ENCODE peak calls at places on chromosomes 11 and 22, in five cellular contexts. One of them, this sample, is unnamed.

GRCh38 chr22:35601743-35602633 is 15.1 kb downstream of the MB start:
- DNase-seq in breast epithelium: peak; percentile 50
- DNase-seq in Peyer's patch: no peak
- DNase-seq in HCT116: no peak
- DNase-seq in right atrium auricular region: no peak
- DNase-seq in this sample: no peak

GRCh38 chr11:67271548-67272284 is 5.4 kb downstream of the GRK2 start:
- DNase-seq in breast epithelium: no peak
- DNase-seq in Peyer's patch: peak; percentile 60
- DNase-seq in HCT116: no peak
- DNase-seq in right atrium auricular region: no peak
- DNase-seq in this sample: peak; percentile 65

GRCh38 chr22:26601726-26602125 is 11.8 kb upstream of the TPST2 start:
- DNase-seq in breast epithelium: no peak
- DNase-seq in Peyer's patch: no peak
- DNase-seq in HCT116: no peak
- DNase-seq in right atrium auricular region: no peak
- DNase-seq in this sample: no peak

GRCh38 chr11:9260182-9261146 is 4.7 kb downstream of the DENND5A start:
- DNase-seq in breast epithelium: no peak
- DNase-seq in Peyer's patch: peak; percentile 51
- DNase-seq in HCT116: no peak
- DNase-seq in right atrium auricular region: no peak
- DNase-seq in this sample: no peak

GRCh38 chr22:20503816-20504215 is 3.6 kb upstream of the MED15 start:
- DNase-seq in breast epithelium: no peak
- DNase-seq in Peyer's patch: peak; percentile 57
- DNase-seq in HCT116: no peak
- DNase-seq in right atrium auricular region: no peak
- DNase-seq in this sample: no peak

GRCh38 chr11:126608626-126609010 is 253.1 kb downstream of the ST3GAL4 start:
- DNase-seq in breast epithelium: no peak
- DNase-seq in Peyer's patch: no peak
- DNase-seq in HCT116: no peak
- DNase-seq in right atrium auricular region: no peak
- DNase-seq in this sample: no peak

GRCh38 chr11:2587132-2587930 is 112.5 kb downstream of the KCNQ1OT1 start:
- DNase-seq in breast epithelium: peak; percentile 13
- DNase-seq in Peyer's patch: peak; percentile 38
- DNase-seq in HCT116: no peak
- DNase-seq in right atrium auricular region: peak; percentile 52
- DNase-seq in this sample: no peak

GRCh38 chr22:36953239-36954080 is 40.0 kb downstream of the CSF2RB start:
- DNase-seq in breast epithelium: no peak
- DNase-seq in Peyer's patch: no peak
- DNase-seq in HCT116: no peak
- DNase-seq in right atrium auricular region: no peak
- DNase-seq in this sample: no peak

GRCh38 chr11:93784935-93785360 is 866 bp downstream of the MED17 start:
- DNase-seq in breast epithelium: no peak
- DNase-seq in Peyer's patch: no peak
- DNase-seq in HCT116: peak; percentile 2
- DNase-seq in right atrium auricular region: no peak
- DNase-seq in this sample: no peak

GRCh38 chr22:22655452-22656108 is 11.2 kb downstream of the GGTLC2 start:
- DNase-seq in breast epithelium: no peak
- DNase-seq in Peyer's patch: no peak
- DNase-seq in HCT116: no peak
- DNase-seq in right atrium auricular region: no peak
- DNase-seq in this sample: no peak

GRCh38 chr11:85822814-85823213 is 11.9 kb upstream of the SYTL2 start:
- DNase-seq in breast epithelium: no peak
- DNase-seq in Peyer's patch: no peak
- DNase-seq in HCT116: no peak
- DNase-seq in right atrium auricular region: no peak
- DNase-seq in this sample: no peak

GRCh38 chr11:78397398-78397797 is 20.2 kb downstream of the GAB2 start:
- DNase-seq in breast epithelium: no peak
- DNase-seq in Peyer's patch: no peak
- DNase-seq in HCT116: no peak
- DNase-seq in right atrium auricular region: no peak
- DNase-seq in this sample: no peak

GRCh38 chr11:80970016-80970516 is 1529.2 kb upstream of the TENM4 start:
- DNase-seq in breast epithelium: no peak
- DNase-seq in Peyer's patch: no peak
- DNase-seq in HCT116: no peak
- DNase-seq in right atrium auricular region: no peak
- DNase-seq in this sample: no peak

GRCh38 chr11:70315726-70316125 is 45.2 kb downstream of the PPFIA1 start:
- DNase-seq in breast epithelium: no peak
- DNase-seq in Peyer's patch: no peak
- DNase-seq in HCT116: no peak
- DNase-seq in right atrium auricular region: no peak
- DNase-seq in this sample: no peak

GRCh38 chr22:43402128-43402527 is 9.7 kb upstream of the MPPED1 start:
- DNase-seq in breast epithelium: no peak
- DNase-seq in Peyer's patch: no peak
- DNase-seq in HCT116: no peak
- DNase-seq in right atrium auricular region: no peak
- DNase-seq in this sample: no peak

GRCh38 chr11:2567026-2567671 is 122.3 kb downstream of the KCNQ1 start:
- DNase-seq in breast epithelium: no peak
- DNase-seq in Peyer's patch: no peak
- DNase-seq in HCT116: no peak
- DNase-seq in right atrium auricular region: no peak
- DNase-seq in this sample: peak; percentile 9

GRCh38 chr11:66969584-66970205 is 5.4 kb upstream of the C11orf86 start:
- DNase-seq in breast epithelium: no peak
- DNase-seq in Peyer's patch: no peak
- DNase-seq in HCT116: no peak
- DNase-seq in right atrium auricular region: no peak
- DNase-seq in this sample: no peak

GRCh38 chr11:66749091-66749490 is 20.1 kb upstream of the SPTBN2 start:
- DNase-seq in breast epithelium: peak; percentile 86
- DNase-seq in Peyer's patch: no peak
- DNase-seq in HCT116: no peak
- DNase-seq in right atrium auricular region: no peak
- DNase-seq in this sample: no peak

GRCh38 chr22:19637405-19638281 is 76.7 kb upstream of the SEPTIN5 start:
- DNase-seq in breast epithelium: no peak
- DNase-seq in Peyer's patch: peak; percentile 24
- DNase-seq in HCT116: no peak
- DNase-seq in right atrium auricular region: no peak
- DNase-seq in this sample: no peak

GRCh38 chr22:39592104-39593060 is 21.8 kb downstream of the CACNA1I start:
- DNase-seq in breast epithelium: peak; percentile 65
- DNase-seq in Peyer's patch: no peak
- DNase-seq in HCT116: peak; percentile 58
- DNase-seq in right atrium auricular region: no peak
- DNase-seq in this sample: no peak

GRCh38 chr11:28460348-28460747 is 352.2 kb downstream of the METTL15 start:
- DNase-seq in breast epithelium: no peak
- DNase-seq in Peyer's patch: no peak
- DNase-seq in HCT116: no peak
- DNase-seq in right atrium auricular region: no peak
- DNase-seq in this sample: no peak

GRCh38 chr11:130068546-130068985 is 1.1 kb upstream of the APLP2 start:
- DNase-seq in breast epithelium: no peak
- DNase-seq in Peyer's patch: no peak
- DNase-seq in HCT116: no peak
- DNase-seq in right atrium auricular region: no peak
- DNase-seq in this sample: no peak

GRCh38 chr11:23021287-23021863 is 161.1 kb upstream of the CCDC179 start:
- DNase-seq in breast epithelium: no peak
- DNase-seq in Peyer's patch: no peak
- DNase-seq in HCT116: no peak
- DNase-seq in right atrium auricular region: no peak
- DNase-seq in this sample: no peak

GRCh38 chr22:20583471-20583922 is 76.1 kb downstream of the MED15 start:
- DNase-seq in breast epithelium: no peak
- DNase-seq in Peyer's patch: no peak
- DNase-seq in HCT116: no peak
- DNase-seq in right atrium auricular region: no peak
- DNase-seq in this sample: no peak

GRCh38 chr11:10930224-10930960 is 72.5 kb upstream of the ZBED5 start:
- DNase-seq in breast epithelium: no peak
- DNase-seq in Peyer's patch: peak; percentile 49
- DNase-seq in HCT116: no peak
- DNase-seq in right atrium auricular region: no peak
- DNase-seq in this sample: peak; percentile 14

GRCh38 chr11:29320196-29320595 is 696.6 kb downstream of the KCNA4 start:
- DNase-seq in breast epithelium: no peak
- DNase-seq in Peyer's patch: no peak
- DNase-seq in HCT116: no peak
- DNase-seq in right atrium auricular region: no peak
- DNase-seq in this sample: no peak

GRCh38 chr11:69249641-69250502 is 44.1 kb upstream of the MYEOV start:
- DNase-seq in breast epithelium: no peak
- DNase-seq in Peyer's patch: peak; percentile 36
- DNase-seq in HCT116: no peak
- DNase-seq in right atrium auricular region: no peak
- DNase-seq in this sample: no peak

GRCh38 chr11:15835705-15836411 is 520.5 kb downstream of the SOX6 start:
- DNase-seq in breast epithelium: no peak
- DNase-seq in Peyer's patch: no peak
- DNase-seq in HCT116: no peak
- DNase-seq in right atrium auricular region: no peak
- DNase-seq in this sample: no peak

GRCh38 chr11:37926772-37927171 is 1328.7 kb upstream of the RAG2 start:
- DNase-seq in breast epithelium: no peak
- DNase-seq in Peyer's patch: no peak
- DNase-seq in HCT116: no peak
- DNase-seq in right atrium auricular region: no peak
- DNase-seq in this sample: no peak

GRCh38 chr22:19776433-19777031 is 16.0 kb downstream of the TBX1 start:
- DNase-seq in breast epithelium: no peak
- DNase-seq in Peyer's patch: no peak
- DNase-seq in HCT116: no peak
- DNase-seq in right atrium auricular region: no peak
- DNase-seq in this sample: no peak

GRCh38 chr11:102974552-102975280 is 19.2 kb upstream of the MMP13 start:
- DNase-seq in breast epithelium: no peak
- DNase-seq in Peyer's patch: no peak
- DNase-seq in HCT116: no peak
- DNase-seq in right atrium auricular region: no peak
- DNase-seq in this sample: no peak

GRCh38 chr11:62547691-62548281 is 1.2 kb upstream of the AHNAK start:
- DNase-seq in breast epithelium: peak; percentile 89
- DNase-seq in Peyer's patch: no peak
- DNase-seq in HCT116: no peak
- DNase-seq in right atrium auricular region: no peak
- DNase-seq in this sample: no peak

GRCh38 chr11:96715208-96715607 is 325.4 kb downstream of the JRKL start:
- DNase-seq in breast epithelium: no peak
- DNase-seq in Peyer's patch: no peak
- DNase-seq in HCT116: no peak
- DNase-seq in right atrium auricular region: no peak
- DNase-seq in this sample: no peak

GRCh38 chr11:29296680-29297079 is 720.1 kb downstream of the KCNA4 start:
- DNase-seq in breast epithelium: no peak
- DNase-seq in Peyer's patch: no peak
- DNase-seq in HCT116: no peak
- DNase-seq in right atrium auricular region: no peak
- DNase-seq in this sample: no peak

GRCh38 chr11:103892603-103893002 is 143.8 kb upstream of the DDI1 start:
- DNase-seq in breast epithelium: no peak
- DNase-seq in Peyer's patch: no peak
- DNase-seq in HCT116: no peak
- DNase-seq in right atrium auricular region: no peak
- DNase-seq in this sample: no peak

GRCh38 chr22:38236786-38237185 is 35.0 kb downstream of the MAFF start:
- DNase-seq in breast epithelium: peak; percentile 82
- DNase-seq in Peyer's patch: no peak
- DNase-seq in HCT116: no peak
- DNase-seq in right atrium auricular region: no peak
- DNase-seq in this sample: no peak
- H3K27ac ChIP-seq in breast epithelium: peak overlapping the region; percentile 80
- H3K27ac ChIP-seq in Peyer's patch: no peak overlapping the region
- H3K27ac ChIP-seq in HCT116: no peak overlapping the region
- H3K27ac ChIP-seq in right atrium auricular region: no peak overlapping the region
- H3K27ac ChIP-seq in this sample: no peak overlapping the region

GRCh38 chr11:1041471-1041870 is 5.0 kb upstream of the MUC6 start:
- DNase-seq in breast epithelium: no peak
- DNase-seq in Peyer's patch: no peak
- DNase-seq in HCT116: no peak
- DNase-seq in right atrium auricular region: no peak
- DNase-seq in this sample: no peak

GRCh38 chr11:1043563-1044096 is 7.1 kb upstream of the MUC6 start:
- DNase-seq in breast epithelium: no peak
- DNase-seq in Peyer's patch: no peak
- DNase-seq in HCT116: no peak
- DNase-seq in right atrium auricular region: no peak
- DNase-seq in this sample: no peak

GRCh38 chr11:1041936-1042608 is 5.6 kb upstream of the MUC6 start:
- DNase-seq in breast epithelium: no peak
- DNase-seq in Peyer's patch: no peak
- DNase-seq in HCT116: no peak
- DNase-seq in right atrium auricular region: no peak
- DNase-seq in this sample: peak; percentile 33

GRCh38 chr11:1042626-1043562 is 6.4 kb upstream of the MUC6 start:
- DNase-seq in breast epithelium: no peak
- DNase-seq in Peyer's patch: no peak
- DNase-seq in HCT116: no peak
- DNase-seq in right atrium auricular region: no peak
- DNase-seq in this sample: no peak

DNA sequence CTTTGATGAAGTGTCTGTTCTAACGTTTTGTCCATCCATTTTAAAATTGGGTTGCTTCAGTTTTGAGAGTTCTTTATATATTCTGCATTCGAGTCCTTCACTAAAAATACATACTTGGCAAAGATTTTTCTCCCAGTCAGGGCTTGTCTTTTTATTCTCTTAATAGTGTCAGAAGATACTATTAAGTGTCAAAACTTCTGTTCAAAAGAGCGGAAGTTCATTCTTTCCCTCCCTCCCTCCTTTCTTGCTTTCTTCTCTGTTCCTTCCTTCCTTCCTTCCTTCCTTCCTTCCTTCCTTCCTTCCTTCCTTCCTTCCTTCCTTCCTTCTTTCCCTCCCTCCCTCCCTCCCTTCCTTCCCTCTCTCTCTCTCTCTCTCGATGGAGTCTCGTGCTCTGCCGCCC is 7.6 kb upstream of the MUC6 start:
- DNase-seq in breast epithelium: no peak
- DNase-seq in Peyer's patch: no peak
- DNase-seq in HCT116: no peak
- DNase-seq in right atrium auricular region: no peak
- DNase-seq in this sample: no peak
- H3K4me3 ChIP-seq in breast epithelium: no peak overlapping the region
- H3K4me3 ChIP-seq in Peyer's patch: no peak overlapping the region
- H3K4me3 ChIP-seq in HCT116: no peak overlapping the region
- H3K4me3 ChIP-seq in right atrium auricular region: no peak overlapping the region
- H3K4me3 ChIP-seq in this sample: no peak overlapping the region

GRCh38 chr11:108346451-108346850 is 120.9 kb downstream of the C11orf65 start:
- DNase-seq in breast epithelium: no peak
- DNase-seq in Peyer's patch: no peak
- DNase-seq in HCT116: no peak
- DNase-seq in right atrium auricular region: no peak
- DNase-seq in this sample: no peak
- H3K36me3 ChIP-seq in breast epithelium: no peaks in the 10 kb centered on the region
- H3K36me3 ChIP-seq in Peyer's patch: peaks cover 7% of the 10 kb centered on the region
- H3K36me3 ChIP-seq in HCT116: peaks cover 4% of the 10 kb centered on the region
- H3K36me3 ChIP-seq in right atrium auricular region: peaks cover 33% of the 10 kb centered on the region
- H3K36me3 ChIP-seq in this sample: peaks cover 36% of the 10 kb centered on the region

GRCh38 chr11:73331138-73331916 is 23.3 kb downstream of the ARHGEF17 start:
- DNase-seq in breast epithelium: no peak
- DNase-seq in Peyer's patch: no peak
- DNase-seq in HCT116: no peak
- DNase-seq in right atrium auricular region: no peak
- DNase-seq in this sample: no peak
- H3K27ac ChIP-seq in breast epithelium: peak overlapping the region; percentile 67
- H3K27ac ChIP-seq in Peyer's patch: no peak overlapping the region
- H3K27ac ChIP-seq in HCT116: no peak overlapping the region
- H3K27ac ChIP-seq in right atrium auricular region: peak overlapping the region; percentile 77
- H3K27ac ChIP-seq in this sample: no peak overlapping the region